ENCODE peak calls at places on chromosome 5, in eight cellular contexts. M is lung; R is activated T-helper 9 cell treated with anti-CD3 and anti-CD28 coated beads, Interleukin-2, amount 50 U/mL, for 16 hours; U is SIG-M5; Z is brain pericyte; H is stimulated activated CD4-positive, alpha-beta T cell treated with anti-CD3 and anti-CD28 coated beads, TNF-alpha, amount 100 ng/mL, for 48 hours; V is sciatic nerve; N is activated T-helper 1 cell treated with anti-CD3 and anti-CD28 coated beads, Interleukin-2, amount 50 U/mL, for 16 hours. W is an unnamed sample.

GRCh38 chr5:176809544-176810083 is 745 bp upstream of the UNC5A start:
- DNase-seq in N (no peak), R (no peak), Z (no peak), H (no peak), V (no peak), U (no peak), M (no peak), W (no peak)

GRCh38 chr5:34609951-34610431 is 46.1 kb upstream of the RAI14 start:
- DNase-seq in V (no peak), Z (no peak), M (no peak), H (no peak), U (no peak), R (no peak), N (no peak), W (no peak)

GRCh38 chr5:1760656-1761452 is 38.8 kb downstream of the MRPL36 start:
- DNase-seq in Z (no peak), U (no peak), N (no peak), V (peak), H (no peak), M (no peak), R (no peak), W (no peak)

GRCh38 chr5:35963381-35963843 is 25.0 kb upstream of the CAPSL start:
- DNase-seq in V (no peak), H (peak), U (no peak), R (no peak), N (no peak), M (no peak), Z (no peak), W (no peak)

GRCh38 chr5:89147026-89147425 is 264.0 kb upstream of the MEF2C start:
- DNase-seq in R (no peak), M (no peak), V (no peak), N (no peak), U (no peak), H (no peak), Z (no peak), W (no peak)

GRCh38 chr5:68547621-68548020 is 332.1 kb downstream of the PIK3R1 start:
- DNase-seq in M (no peak), N (no peak), R (no peak), V (no peak), U (no peak), H (no peak), Z (no peak), W (no peak)

GRCh38 chr5:171495122-171495700 is 75.8 kb downstream of the FGF18 start:
- DNase-seq in H (no peak), Z (no peak), N (no peak), M (no peak), R (no peak), V (no peak), U (no peak), W (no peak)

GRCh38 chr5:21615195-21615765 is 1237.9 kb downstream of the CDH12 start:
- DNase-seq in Z (no peak), N (no peak), M (no peak), H (no peak), R (no peak), V (no peak), U (no peak), W (no peak)

GRCh38 chr5:6544561-6544935 is 88.3 kb downstream of the NSUN2 start:
- DNase-seq in Z (no peak), N (no peak), V (no peak), U (no peak), R (no peak), H (no peak), M (no peak), W (no peak)

GRCh38 chr5:40689442-40689841 is 9.7 kb downstream of the PTGER4 start:
- DNase-seq in V (no peak), M (no peak), U (no peak), Z (peak), R (no peak), N (no peak), H (no peak), W (no peak)

GRCh38 chr5:43627028-43627427 is 24.0 kb downstream of the NNT start:
- DNase-seq in Z (no peak), U (no peak), M (no peak), R (no peak), H (no peak), N (no peak), V (no peak), W (no peak)

GRCh38 chr5:154419236-154419635 is 26.6 kb upstream of the SAP30L start:
- DNase-seq in Z (no peak), V (no peak), R (no peak), N (no peak), H (no peak), U (no peak), M (no peak), W (no peak)

GRCh38 chr5:141940695-141941271 is 17.1 kb downstream of the DELE1 start:
- DNase-seq in V (no peak), H (no peak), M (no peak), Z (no peak), R (no peak), U (no peak), N (no peak), W (no peak)

GRCh38 chr5:24365406-24365805 is 279.4 kb downstream of the CDH10 start:
- DNase-seq in H (no peak), R (no peak), V (no peak), Z (no peak), U (no peak), N (no peak), M (no peak), W (no peak)

GRCh38 chr5:125152036-125152435 is 405.6 kb upstream of the ZNF608 start:
- DNase-seq in R (no peak), M (no peak), H (no peak), U (no peak), N (no peak), V (no peak), Z (no peak), W (no peak)

GRCh38 chr5:178784391-178784790 is 53.9 kb upstream of the ZNF354A start:
- DNase-seq in U (no peak), R (no peak), V (no peak), N (no peak), H (no peak), M (no peak), Z (no peak), W (no peak)

GRCh38 chr5:168946363-168946762 is 354.6 kb downstream of the SLIT3 start:
- DNase-seq in N (no peak), U (no peak), V (no peak), Z (no peak), R (no peak), H (no peak), M (no peak), W (no peak)

GRCh38 chr5:133229931-133230664 is 178.3 kb downstream of the HSPA4 start:
- DNase-seq in N (no peak), H (no peak), R (no peak), V (no peak), M (no peak), Z (no peak), U (no peak), W (no peak)

GRCh38 chr5:168656633-168657032 is 77.5 kb upstream of the PANK3 start:
- DNase-seq in M (no peak), Z (no peak), R (no peak), U (no peak), N (no peak), H (no peak), V (no peak), W (no peak)

GRCh38 chr5:77144837-77145139 is 57.7 kb upstream of the ZBED3 start:
- DNase-seq in V (no peak), M (no peak), R (no peak), Z (no peak), N (no peak), H (no peak), U (no peak), W (no peak)

GRCh38 chr5:110354341-110354740 is 372.1 kb downstream of the TMEM232 start:
- DNase-seq in V (no peak), R (no peak), H (no peak), M (peak), N (no peak), U (no peak), Z (no peak), W (no peak)

GRCh38 chr5:81850494-81850893 is 99.6 kb upstream of the SSBP2 start:
- DNase-seq in N (no peak), R (no peak), V (no peak), Z (no peak), H (no peak), U (no peak), M (no peak), W (no peak)

GRCh38 chr5:131611064-131611381 is 24.0 kb downstream of the RAPGEF6 start:
- DNase-seq in R (no peak), N (no peak), M (no peak), H (no peak), Z (no peak), U (no peak), V (no peak), W (no peak)

GRCh38 chr5:88833371-88834107 is 49.4 kb downstream of the MEF2C start:
- DNase-seq in H (peak), Z (peak), R (no peak), V (no peak), M (no peak), N (no peak), U (no peak), W (no peak)

GRCh38 chr5:119340597-119341218 is 15.1 kb upstream of the TNFAIP8 start:
- DNase-seq in V (no peak), R (no peak), H (no peak), N (no peak), U (peak), Z (no peak), M (no peak), W (peak)

GRCh38 chr5:127940854-127941253 is 142.7 kb upstream of the SLC12A2 start:
- DNase-seq in U (no peak), N (no peak), Z (no peak), V (no peak), R (no peak), M (no peak), H (no peak), W (no peak)

GRCh38 chr5:4698596-4698995 is 441.5 kb upstream of the ADAMTS16 start:
- DNase-seq in V (no peak), M (no peak), Z (no peak), H (no peak), N (no peak), R (no peak), U (no peak), W (no peak)

GRCh38 chr5:6125781-6126180 is 252.6 kb downstream of the MED10 start:
- DNase-seq in M (no peak), H (no peak), Z (no peak), R (no peak), N (no peak), V (no peak), U (no peak), W (no peak)

GRCh38 chr5:66247176-66247960 is 103.3 kb downstream of the SREK1 start:
- DNase-seq in H (no peak), V (no peak), Z (peak), U (no peak), M (no peak), R (no peak), N (no peak), W (no peak)

GRCh38 chr5:136070486-136071285 is 41.9 kb downstream of the TGFBI start:
- DNase-seq in N (no peak), Z (no peak), U (no peak), R (no peak), H (no peak), V (no peak), M (no peak), W (no peak)

GRCh38 chr5:13348568-13348967 is 595.9 kb downstream of the DNAH5 start:
- DNase-seq in M (no peak), N (no peak), R (no peak), H (no peak), Z (no peak), U (no peak), V (no peak), W (no peak)

GRCh38 chr5:123708074-123708806 is 196.3 kb downstream of the CSNK1G3 start:
- DNase-seq in R (no peak), U (no peak), Z (peak), N (no peak), V (no peak), H (no peak), M (no peak), W (no peak)

GRCh38 chr5:35790462-35790822 is 66.2 kb upstream of the IL7R start:
- DNase-seq in R (no peak), V (no peak), N (no peak), Z (no peak), H (no peak), U (no peak), M (no peak), W (no peak)

GRCh38 chr5:78562001-78562400 is 86.6 kb downstream of the LHFPL2 start:
- DNase-seq in R (no peak), M (no peak), Z (no peak), V (no peak), H (no peak), U (no peak), N (no peak), W (no peak)

GRCh38 chr5:113295111-113295539 is 139.7 kb downstream of the TSSK1B start:
- DNase-seq in V (no peak), R (no peak), N (no peak), H (no peak), M (no peak), U (no peak), Z (no peak), W (no peak)

GRCh38 chr5:153636713-153637112 is 146.2 kb downstream of the GRIA1 start:
- DNase-seq in M (no peak), Z (no peak), N (no peak), H (no peak), V (no peak), U (no peak), R (no peak), W (no peak)

GRCh38 chr5:159104058-159104651 is 4.4 kb upstream of the EBF1 start:
- DNase-seq in N (no peak), U (no peak), M (no peak), Z (no peak), R (no peak), H (no peak), V (no peak), W (no peak)

GRCh38 chr5:76689321-76690026 is 26.5 kb upstream of the F2R start:
- DNase-seq in H (no peak), V (no peak), Z (no peak), M (no peak), R (no peak), N (no peak), U (no peak), W (no peak)

GRCh38 chr5:123964916-123965315 is 452.9 kb downstream of the CSNK1G3 start:
- DNase-seq in Z (no peak), N (no peak), R (no peak), M (no peak), H (no peak), U (no peak), V (no peak), W (no peak)